ENCODE peak calls at places on chromosome 4, in six cellular contexts. O, G, Q, S, R and J are unnamed samples.

GRCh38 chr4:53039741-53040458 is 177.8 kb downstream of the RASL11B start:
- DNase-seq in G (peak), S (no peak), Q (no peak), O (no peak), R (no peak), J (no peak)

GRCh38 chr4:40403079-40403478 is 67.9 kb downstream of the CHRNA9 start:
- DNase-seq in R (no peak), Q (no peak), S (no peak), O (no peak), G (no peak), J (no peak)

GRCh38 chr4:188941524-188942109 is 802.4 kb downstream of the TRIML1 start:
- DNase-seq in R (no peak), Q (peak), O (no peak), S (no peak), G (no peak), J (no peak)

GRCh38 chr4:8871417-8872401 is at the start of gene HMX1:
- DNase-seq in R (no peak), G (no peak), S (no peak), Q (no peak), O (no peak), J (no peak)

GRCh38 chr4:7206856-7207567 is 14.7 kb downstream of the SORCS2 start:
- DNase-seq in R (peak), G (peak), Q (no peak), O (peak), S (peak), J (no peak)

GRCh38 chr4:165738571-165738970 is 134.5 kb upstream of the TLL1 start:
- DNase-seq in S (no peak), G (no peak), Q (no peak), R (no peak), O (no peak), J (no peak)

GRCh38 chr4:101527186-101527585 is 179.9 kb upstream of the PPP3CA start:
- DNase-seq in S (no peak), R (no peak), O (no peak), Q (no peak), G (no peak), J (no peak)

GRCh38 chr4:80452768-80453167 is 117.2 kb downstream of the CFAP299 start:
- DNase-seq in R (no peak), S (no peak), G (no peak), O (no peak), Q (no peak), J (no peak)

GRCh38 chr4:20464381-20464780 is 212.7 kb downstream of the SLIT2 start:
- DNase-seq in R (peak), Q (no peak), S (no peak), G (no peak), O (no peak), J (no peak)

GRCh38 chr4:106238819-106239420 is 77.1 kb downstream of the TBCK start:
- DNase-seq in Q (peak), S (no peak), O (no peak), G (peak), R (peak), J (peak)

GRCh38 chr4:3493720-3494492 is 30.8 kb downstream of the DOK7 start:
- DNase-seq in R (no peak), G (no peak), Q (no peak), S (no peak), O (no peak), J (no peak)

GRCh38 chr4:67465763-67466052 is 79.6 kb downstream of the CENPC start:
- DNase-seq in O (no peak), Q (no peak), R (no peak), S (no peak), G (no peak), J (no peak)

GRCh38 chr4:187726485-187726884 is 269.1 kb upstream of the ZFP42 start:
- DNase-seq in Q (no peak), O (no peak), S (no peak), R (no peak), G (no peak), J (no peak)

GRCh38 chr4:142778430-142778829 is 67.7 kb downstream of the INPP4B start:
- DNase-seq in Q (no peak), R (no peak), O (no peak), S (no peak), G (no peak), J (no peak)

GRCh38 chr4:30802622-30803323 is 82.6 kb downstream of the PCDH7 start:
- DNase-seq in O (no peak), Q (peak), S (no peak), R (peak), G (no peak), J (no peak)

GRCh38 chr4:147011386-147011785 is 65.7 kb upstream of the TTC29 start:
- DNase-seq in Q (no peak), S (no peak), G (no peak), O (no peak), R (no peak), J (no peak)

GRCh38 chr4:3525532-3526430 is 6.4 kb downstream of the LRPAP1 start:
- DNase-seq in G (no peak), O (peak), Q (no peak), S (no peak), R (no peak), J (no peak)

GRCh38 chr4:39446842-39447573 is 11.7 kb downstream of the RPL9 start:
- DNase-seq in R (peak), S (peak), O (peak), G (no peak), Q (no peak), J (no peak)

GRCh38 chr4:11805837-11806236 is 377.1 kb upstream of the HS3ST1 start:
- DNase-seq in R (peak), G (no peak), S (no peak), O (no peak), Q (peak), J (peak)

GRCh38 chr4:173584506-173584905 is 54.5 kb upstream of the HAND2 start:
- DNase-seq in Q (no peak), G (peak), O (no peak), S (no peak), R (no peak), J (no peak)

GRCh38 chr4:92996533-92996932 is 692.8 kb downstream of the GRID2 start:
- DNase-seq in S (no peak), Q (no peak), R (no peak), O (no peak), G (no peak), J (no peak)
- TF ChIP-seq POLR2AphosphoS5 in S (no peak), Q (no peak), R (no peak), O (no peak), G (no peak), J (no peak)

GRCh38 chr4:122687450-122688121 is 44.9 kb upstream of the BBS12 start:
- DNase-seq in O (no peak), R (no peak), G (no peak), S (no peak), Q (no peak), J (no peak)
- TF ChIP-seq POLR2AphosphoS5 in O (no peak), R (no peak), G (no peak), S (no peak), Q (no peak), J (no peak)

GRCh38 chr4:155672342-155672741 is 5.7 kb downstream of the GUCY1A1 start:
- DNase-seq in O (no peak), S (no peak), Q (no peak), G (no peak), R (no peak), J (no peak)

GRCh38 chr4:155676430-155676825 is 9.8 kb downstream of the GUCY1A1 start:
- DNase-seq in Q (no peak), O (no peak), S (no peak), G (no peak), R (no peak), J (no peak)

GRCh38 chr4:155675709-155676429 is 9.2 kb downstream of the GUCY1A1 start:
- DNase-seq in O (no peak), Q (no peak), R (no peak), S (no peak), G (no peak), J (no peak)

GRCh38 chr4:155674669-155675071 is 8.0 kb downstream of the GUCY1A1 start:
- DNase-seq in S (no peak), Q (no peak), R (no peak), G (no peak), O (no peak), J (no peak)

GRCh38 chr4:155673453-155673979 is 6.9 kb downstream of the GUCY1A1 start:
- DNase-seq in Q (no peak), G (no peak), S (no peak), R (no peak), O (no peak), J (no peak)
- TF ChIP-seq POLR2AphosphoS5 in Q (no peak), G (no peak), S (no peak), R (no peak), O (no peak), J (no peak)

DNA sequence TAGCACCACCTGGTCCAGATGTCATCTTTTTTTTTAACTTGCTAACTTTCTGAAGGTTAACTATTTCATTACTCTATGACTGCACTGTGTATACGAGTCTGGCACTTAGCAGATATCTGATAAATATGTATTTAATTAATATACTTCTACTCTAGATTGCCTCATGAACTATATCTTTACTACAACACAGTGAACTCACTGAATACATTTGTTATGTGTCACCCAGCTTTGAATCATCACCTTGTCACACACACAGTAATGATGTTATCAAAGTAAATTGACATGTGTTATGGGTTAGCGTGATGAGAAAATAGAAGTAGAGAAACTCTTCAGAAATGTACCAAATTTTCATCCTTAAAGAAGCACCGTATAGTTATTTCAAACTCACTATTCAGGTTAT is 419.3 kb upstream of the ADGRL3 start:
- DNase-seq in O (no peak), G (no peak), R (no peak), Q (no peak), S (no peak), J (no peak)
- TF ChIP-seq POLR2AphosphoS5 in O (no peak), G (no peak), R (no peak), Q (no peak), S (no peak), J (no peak)

DNA sequence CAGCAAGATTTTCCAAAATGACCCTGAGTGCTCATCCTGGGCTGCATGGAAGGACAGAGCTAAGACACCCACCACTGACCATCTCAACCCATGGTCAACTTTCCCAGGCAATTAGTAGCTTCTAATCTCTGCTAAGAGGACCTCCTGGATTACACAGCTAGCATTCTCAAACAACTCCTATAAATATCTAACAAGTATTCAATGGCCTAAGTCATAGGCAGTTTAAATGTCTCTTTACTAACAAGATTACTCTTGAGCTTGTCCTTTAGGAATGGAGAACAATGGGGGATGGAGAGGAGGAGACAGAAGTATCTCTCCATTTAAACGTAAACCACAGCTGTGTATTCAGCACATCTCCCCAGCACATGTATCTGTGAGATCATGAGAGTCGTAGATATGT is 118.1 kb downstream of the WDFY3 start:
- DNase-seq in R (no peak), O (no peak), G (no peak), Q (no peak), S (no peak), J (no peak)
- TF ChIP-seq POLR2AphosphoS5 in R (no peak), O (no peak), G (no peak), Q (no peak), S (no peak), J (no peak)

DNA sequence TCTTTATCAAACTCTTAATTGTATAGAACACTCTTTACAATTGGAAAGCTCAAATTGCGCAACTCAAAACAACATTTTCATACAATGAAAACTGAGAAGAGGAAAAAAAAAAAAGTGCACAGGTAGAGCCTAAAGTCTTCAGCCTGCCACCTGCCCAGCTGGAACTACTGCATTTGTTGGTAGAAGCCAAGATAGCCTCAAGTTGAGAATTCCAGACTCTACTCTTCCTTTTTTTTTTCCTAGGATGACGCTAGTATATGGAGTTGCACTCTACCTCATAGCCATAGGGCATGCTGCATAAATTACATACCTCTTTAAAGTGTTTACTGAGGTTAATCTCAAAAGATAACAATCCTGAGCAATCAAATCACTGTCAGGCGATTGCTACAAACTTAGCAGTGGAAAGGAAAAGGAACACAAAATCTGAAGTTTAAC is 13.6 kb downstream of the ABCG2 start:
- DNase-seq in G (no peak), O (no peak), R (no peak), S (no peak), Q (no peak), J (no peak)
- TF ChIP-seq POLR2AphosphoS5 in G (no peak), O (no peak), R (no peak), S (no peak), Q (no peak), J (no peak)